ENCODE peak calls at places on chromosomes 12 and 14, in eight cellular contexts. One of them, this sample, is unnamed.
A peak's percentile ranks its signal among the peaks of the same experiment; 100 is the strongest.

GRCh38 chr14:77641207-77641533 is 24.7 kb upstream of the SPTLC2 start:
- DNase-seq in PC-3: no peak
- DNase-seq in ovary: no peak
- DNase-seq in astrocyte: no peak
- DNase-seq in mammary epithelial cell: no peak
- DNase-seq in pancreas: no peak
- DNase-seq in endodermal cell: no peak
- DNase-seq in right lobe of liver: peak; percentile 48
- DNase-seq in this sample: no peak

GRCh38 chr12:81329088-81329487 is 251.2 kb downstream of the ACSS3 start:
- DNase-seq in ovary: no peak
- DNase-seq in endodermal cell: peak; percentile 84
- DNase-seq in pancreas: no peak
- DNase-seq in right lobe of liver: no peak
- DNase-seq in PC-3: peak; percentile 7
- DNase-seq in mammary epithelial cell: peak; percentile 37
- DNase-seq in astrocyte: peak; percentile 2
- DNase-seq in this sample: no peak

GRCh38 chr12:131003676-131004075 is 50.0 kb downstream of the ADGRD1 start:
- DNase-seq in endodermal cell: no peak
- DNase-seq in right lobe of liver: no peak
- DNase-seq in astrocyte: no peak
- DNase-seq in pancreas: no peak
- DNase-seq in ovary: no peak
- DNase-seq in mammary epithelial cell: no peak
- DNase-seq in PC-3: no peak
- DNase-seq in this sample: no peak

GRCh38 chr12:93819048-93819491 is 141.9 kb downstream of the CRADD start:
- DNase-seq in right lobe of liver: no peak
- DNase-seq in PC-3: no peak
- DNase-seq in ovary: peak; percentile 87
- DNase-seq in endodermal cell: no peak
- DNase-seq in astrocyte: peak; percentile 89
- DNase-seq in pancreas: peak; percentile 6
- DNase-seq in mammary epithelial cell: peak; percentile 54
- DNase-seq in this sample: no peak

GRCh38 chr14:88470542-88471440 is 84.0 kb downstream of the PTPN21 start:
- DNase-seq in right lobe of liver: no peak
- DNase-seq in ovary: no peak
- DNase-seq in PC-3: peak; percentile 54
- DNase-seq in astrocyte: peak; percentile 42
- DNase-seq in pancreas: no peak
- DNase-seq in endodermal cell: no peak
- DNase-seq in mammary epithelial cell: peak; percentile 50
- DNase-seq in this sample: no peak

GRCh38 chr12:6369916-6370575 is 5.3 kb downstream of the SCNN1A start:
- DNase-seq in right lobe of liver: no peak
- DNase-seq in mammary epithelial cell: no peak
- DNase-seq in endodermal cell: peak; percentile 43
- DNase-seq in astrocyte: no peak
- DNase-seq in pancreas: no peak
- DNase-seq in ovary: peak; percentile 40
- DNase-seq in PC-3: no peak
- DNase-seq in this sample: no peak

GRCh38 chr12:131101703-131102492 is 148.2 kb downstream of the ADGRD1 start:
- DNase-seq in astrocyte: no peak
- DNase-seq in mammary epithelial cell: no peak
- DNase-seq in pancreas: no peak
- DNase-seq in right lobe of liver: peak; percentile 27
- DNase-seq in endodermal cell: no peak
- DNase-seq in PC-3: no peak
- DNase-seq in ovary: no peak
- DNase-seq in this sample: no peak

GRCh38 chr12:108565976-108566375 is 3.6 kb downstream of the ISCU start:
- DNase-seq in mammary epithelial cell: peak; percentile 91
- DNase-seq in pancreas: peak; percentile 81
- DNase-seq in ovary: peak; percentile 42
- DNase-seq in PC-3: peak; percentile 96
- DNase-seq in astrocyte: peak; percentile 54
- DNase-seq in right lobe of liver: peak; percentile 89
- DNase-seq in endodermal cell: peak; percentile 30
- DNase-seq in this sample: no peak

GRCh38 chr12:109983432-109984142 is 12.6 kb downstream of the GIT2 start:
- DNase-seq in astrocyte: no peak
- DNase-seq in endodermal cell: no peak
- DNase-seq in ovary: no peak
- DNase-seq in pancreas: no peak
- DNase-seq in right lobe of liver: no peak
- DNase-seq in PC-3: no peak
- DNase-seq in mammary epithelial cell: no peak
- DNase-seq in this sample: no peak

GRCh38 chr12:122395319-122395718 is 27.1 kb downstream of the CLIP1 start:
- DNase-seq in right lobe of liver: no peak
- DNase-seq in mammary epithelial cell: peak; percentile 73
- DNase-seq in pancreas: no peak
- DNase-seq in endodermal cell: no peak
- DNase-seq in ovary: no peak
- DNase-seq in astrocyte: peak; percentile 83
- DNase-seq in PC-3: peak; percentile 68
- DNase-seq in this sample: peak; percentile 35

GRCh38 chr12:109150124-109150640 is 33.8 kb downstream of the ACACB start:
- DNase-seq in ovary: no peak
- DNase-seq in mammary epithelial cell: no peak
- DNase-seq in right lobe of liver: no peak
- DNase-seq in endodermal cell: no peak
- DNase-seq in astrocyte: no peak
- DNase-seq in pancreas: no peak
- DNase-seq in PC-3: no peak
- DNase-seq in this sample: no peak

DNA sequence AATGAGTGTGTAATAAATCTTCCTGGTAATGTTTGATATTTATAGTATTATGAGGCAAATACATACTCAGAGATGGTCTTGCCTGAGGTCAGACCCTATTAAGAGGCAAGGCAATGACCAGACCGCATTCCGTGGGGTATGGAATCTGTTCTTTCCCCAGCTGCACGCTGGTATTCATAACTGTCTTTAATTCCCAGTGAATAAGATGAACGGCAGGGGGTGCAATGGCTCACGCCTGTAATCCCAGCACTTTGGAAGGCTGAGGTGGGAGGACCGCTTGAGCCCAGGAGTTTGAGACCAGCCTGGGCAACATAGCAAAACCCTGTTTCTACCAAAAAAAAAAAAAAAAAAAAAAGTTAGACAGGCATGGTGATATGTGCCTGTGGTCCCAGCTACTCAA is 44.6 kb downstream of the ERO1A start:
- DNase-seq in endodermal cell: no peak
- DNase-seq in pancreas: no peak
- DNase-seq in PC-3: no peak
- DNase-seq in ovary: no peak
- DNase-seq in right lobe of liver: no peak
- DNase-seq in mammary epithelial cell: no peak
- DNase-seq in astrocyte: no peak
- DNase-seq in this sample: no peak
- TF ChIP-seq CTCF in endodermal cell: no peak
- TF ChIP-seq CTCF in pancreas: no peak
- TF ChIP-seq CTCF in PC-3: peak; percentile 33
- TF ChIP-seq CTCF in ovary: no peak
- TF ChIP-seq CTCF in right lobe of liver: no peak
- TF ChIP-seq CTCF in mammary epithelial cell: no peak
- TF ChIP-seq CTCF in astrocyte: no peak
- TF ChIP-seq CTCF in this sample: no peak

DNA sequence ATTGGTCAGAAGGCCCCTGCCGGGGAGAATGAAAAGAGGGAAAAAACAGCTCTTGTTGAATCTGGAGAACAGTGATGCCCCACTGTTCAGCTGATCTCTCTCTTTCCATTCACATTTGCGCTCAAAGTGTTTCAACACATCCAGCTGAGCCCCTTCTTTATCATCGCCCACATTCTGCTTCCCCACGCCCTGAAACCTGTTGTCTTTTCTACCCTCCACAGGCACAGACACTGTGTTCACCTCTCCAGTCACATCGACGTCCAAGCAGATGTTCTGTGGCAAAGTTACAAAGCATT is 338.7 kb downstream of the EGLN3 start:
- DNase-seq in endodermal cell: no peak
- DNase-seq in astrocyte: no peak
- DNase-seq in ovary: no peak
- DNase-seq in pancreas: no peak
- DNase-seq in mammary epithelial cell: no peak
- DNase-seq in right lobe of liver: no peak
- DNase-seq in PC-3: no peak
- DNase-seq in this sample: no peak
- H3K36me3 ChIP-seq in endodermal cell: no peaks in the 10 kb centered on the region
- H3K36me3 ChIP-seq in astrocyte: no peaks in the 10 kb centered on the region
- H3K36me3 ChIP-seq in ovary: no peaks in the 10 kb centered on the region
- H3K36me3 ChIP-seq in pancreas: no peaks in the 10 kb centered on the region
- H3K36me3 ChIP-seq in mammary epithelial cell: no peaks in the 10 kb centered on the region
- H3K36me3 ChIP-seq in right lobe of liver: no peaks in the 10 kb centered on the region
- H3K36me3 ChIP-seq in PC-3: no peaks in the 10 kb centered on the region
- H3K36me3 ChIP-seq in this sample: no peaks in the 10 kb centered on the region

GRCh38 chr12:54020587-54020969 is 7.7 kb upstream of the HOXC6 start:
- DNase-seq in endodermal cell: no peak
- DNase-seq in ovary: no peak
- DNase-seq in PC-3: no peak
- DNase-seq in astrocyte: no peak
- DNase-seq in right lobe of liver: no peak
- DNase-seq in pancreas: no peak
- DNase-seq in mammary epithelial cell: no peak
- DNase-seq in this sample: no peak

GRCh38 chr12:54019111-54019811 is 9.0 kb upstream of the HOXC6 start:
- DNase-seq in PC-3: no peak
- DNase-seq in ovary: peak; percentile 59
- DNase-seq in right lobe of liver: no peak
- DNase-seq in astrocyte: no peak
- DNase-seq in pancreas: no peak
- DNase-seq in endodermal cell: peak; percentile 90
- DNase-seq in mammary epithelial cell: peak; percentile 28
- DNase-seq in this sample: no peak

GRCh38 chr12:54021006-54021405 is 7.2 kb upstream of the HOXC6 start:
- DNase-seq in PC-3: no peak
- DNase-seq in right lobe of liver: no peak
- DNase-seq in astrocyte: no peak
- DNase-seq in ovary: no peak
- DNase-seq in pancreas: no peak
- DNase-seq in mammary epithelial cell: no peak
- DNase-seq in endodermal cell: peak; percentile 75
- DNase-seq in this sample: no peak

GRCh38 chr12:54018608-54018984 is 9.6 kb upstream of the HOXC6 start:
- DNase-seq in endodermal cell: peak; percentile 81
- DNase-seq in PC-3: no peak
- DNase-seq in pancreas: no peak
- DNase-seq in astrocyte: no peak
- DNase-seq in right lobe of liver: no peak
- DNase-seq in mammary epithelial cell: peak; percentile 54
- DNase-seq in ovary: peak; percentile 89
- DNase-seq in this sample: no peak

DNA sequence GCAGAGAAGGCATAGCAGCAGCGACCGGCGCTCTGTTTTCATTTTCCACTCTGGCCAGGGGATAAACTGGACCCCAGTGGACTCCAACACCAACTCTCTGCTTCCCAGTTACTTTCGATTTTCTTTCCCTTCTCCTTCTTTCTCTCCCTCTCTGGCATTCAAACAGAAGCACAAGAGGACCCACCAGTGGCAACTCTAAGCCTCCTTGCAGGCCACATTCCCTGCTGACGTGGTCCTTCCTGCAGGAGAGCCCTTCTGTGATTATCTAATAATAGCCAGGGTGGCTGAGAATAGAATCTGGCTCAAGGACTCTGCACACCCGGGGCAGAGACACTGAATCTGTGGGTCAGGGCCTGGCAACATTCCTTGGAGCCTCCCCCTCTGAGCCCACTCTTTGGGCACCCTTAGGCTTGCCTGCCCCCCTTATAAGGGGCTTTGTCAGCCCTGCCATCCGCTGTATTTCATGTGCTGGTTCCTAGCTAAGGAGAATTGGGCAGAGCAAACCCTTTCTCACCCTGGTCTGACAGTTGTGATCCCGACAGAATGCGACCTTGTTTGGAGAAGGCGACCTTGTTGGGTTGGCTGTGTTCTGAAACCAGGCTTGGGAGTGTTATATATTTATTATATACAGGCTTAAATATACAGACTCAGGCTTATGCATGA is 8.2 kb upstream of the HOXC6 start:
- DNase-seq in ovary: peak; percentile 57
- DNase-seq in pancreas: no peak
- DNase-seq in mammary epithelial cell: peak; percentile 17
- DNase-seq in astrocyte: no peak
- DNase-seq in PC-3: no peak
- DNase-seq in endodermal cell: peak; percentile 49
- DNase-seq in right lobe of liver: no peak
- DNase-seq in this sample: no peak
- H3K27me3 ChIP-seq in ovary: no peaks in the 10 kb centered on the region
- H3K27me3 ChIP-seq in pancreas: no peaks in the 10 kb centered on the region
- H3K27me3 ChIP-seq in mammary epithelial cell: no peaks in the 10 kb centered on the region
- H3K27me3 ChIP-seq in astrocyte: peaks cover 84% of the 10 kb centered on the region
- H3K27me3 ChIP-seq in PC-3: no peaks in the 10 kb centered on the region
- H3K27me3 ChIP-seq in endodermal cell: peaks cover 100% of the 10 kb centered on the region
- H3K27me3 ChIP-seq in right lobe of liver: peaks cover 57% of the 10 kb centered on the region
- H3K27me3 ChIP-seq in this sample: peaks cover 8% of the 10 kb centered on the region

DNA sequence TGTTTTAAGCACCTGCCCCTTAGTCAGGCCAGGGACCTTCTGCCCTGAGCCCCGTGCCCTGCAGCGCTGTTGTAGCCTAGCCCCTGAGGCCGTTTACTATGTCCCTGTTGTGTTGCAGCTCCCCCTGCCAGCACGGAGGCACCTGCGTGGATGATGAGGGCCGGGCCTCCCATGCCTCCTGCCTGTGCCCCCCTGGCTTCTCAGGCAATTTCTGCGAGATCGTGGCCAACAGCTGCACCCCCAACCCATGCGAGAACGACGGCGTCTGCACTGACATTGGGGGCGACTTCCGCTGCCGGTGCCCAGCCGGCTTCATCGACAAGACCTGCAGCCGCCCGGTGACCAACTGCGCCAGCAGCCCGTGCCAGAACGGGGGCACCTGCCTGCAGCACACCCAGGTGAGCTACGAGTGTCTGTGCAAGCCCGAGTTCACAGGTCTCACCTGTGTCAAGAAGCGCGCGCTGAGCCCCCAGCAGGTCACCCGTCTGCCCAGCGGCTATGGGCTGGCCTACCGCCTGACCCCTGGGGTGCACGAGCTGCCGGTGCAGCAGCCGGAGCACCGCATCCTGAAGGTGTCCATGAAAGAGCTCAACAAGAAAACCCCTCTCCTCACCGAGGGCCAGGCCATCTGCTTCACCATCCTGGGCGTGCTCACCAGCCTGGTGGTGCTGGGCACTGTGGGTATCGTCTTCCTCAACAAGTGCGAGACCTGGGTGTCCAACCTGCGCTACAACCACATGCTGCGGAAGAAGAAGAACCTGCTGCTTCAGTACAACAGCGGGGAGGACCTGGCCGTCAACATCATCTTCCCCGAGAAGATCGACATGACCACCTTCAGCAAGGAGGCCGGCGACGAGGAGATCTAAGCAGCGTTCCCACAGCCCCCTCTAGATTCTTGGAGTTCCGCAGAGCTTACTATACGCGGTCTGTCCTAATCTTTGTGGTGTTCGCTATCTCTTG is 7.6 kb downstream of the DLK1 start:
- DNase-seq in pancreas: no peak
- DNase-seq in right lobe of liver: peak; percentile 30
- DNase-seq in astrocyte: no peak
- DNase-seq in PC-3: no peak
- DNase-seq in endodermal cell: peak; percentile 44
- DNase-seq in mammary epithelial cell: no peak
- DNase-seq in ovary: peak; percentile 16
- DNase-seq in this sample: no peak
- TF ChIP-seq CTCF in pancreas: no peak
- TF ChIP-seq CTCF in right lobe of liver: no peak
- TF ChIP-seq CTCF in astrocyte: no peak
- TF ChIP-seq CTCF in PC-3: no peak
- TF ChIP-seq CTCF in endodermal cell: no peak
- TF ChIP-seq CTCF in mammary epithelial cell: no peak
- TF ChIP-seq CTCF in ovary: no peak
- TF ChIP-seq CTCF in this sample: no peak

This sample was measured in BJ.